ENCODE peak calls at places on chromosomes 16 and 17, in nine cellular contexts. G is AML-193; N is BJ; A is activated naive CD4-positive, alpha-beta T cell; E is BE2C; R is HT1080; Y is activated CD4-positive, alpha-beta memory T cell treated with anti-CD3 and anti-CD28 coated beads, Interleukin-2, amount 10 ng/mL, durations not matched to agents 7 days and 5 days; H is NCI-H1092 treated with DMSO at 0.1 percent for 48 hours; I is OCI-LY7. O is an unnamed sample.

GRCh38 chr17:29138184-29138955 is 41.8 kb downstream of the MYO18A start:
- DNase-seq in R (peak), A (peak), E (no peak), G (peak), N (no peak), I (peak), H (no peak), Y (peak), O (no peak)

GRCh38 chr16:2428051-2428786 is 1.0 kb upstream of the CCNF start:
- DNase-seq in R (peak), E (peak), Y (peak), G (no peak), A (no peak), N (no peak), I (peak), H (peak), O (peak)

GRCh38 chr17:58873926-58874325 is 118.3 kb downstream of the PPM1E start:
- DNase-seq in H (no peak), E (no peak), R (no peak), N (no peak), I (no peak), A (no peak), Y (no peak), G (no peak), O (no peak)

GRCh38 chr16:2297506-2297860 is 29.6 kb upstream of the RNPS1 start:
- DNase-seq in R (no peak), G (no peak), Y (no peak), I (no peak), E (no peak), A (no peak), N (no peak), H (no peak), O (no peak)

GRCh38 chr16:75304521-75305363 is 53.3 kb upstream of the BCAR1 start:
- DNase-seq in G (no peak), A (no peak), N (peak), I (no peak), Y (no peak), H (no peak), E (peak), R (peak), O (peak)

GRCh38 chr17:75468311-75468754 is 11.9 kb downstream of the TMEM94 start:
- DNase-seq in H (no peak), E (no peak), A (no peak), R (no peak), N (no peak), I (no peak), G (no peak), Y (no peak), O (no peak)

GRCh38 chr16:11679250-11679649 is 11.0 kb downstream of the SNN start:
- DNase-seq in N (no peak), Y (no peak), E (no peak), G (no peak), H (no peak), I (no peak), A (no peak), R (no peak), O (no peak)

GRCh38 chr16:76428858-76429257 is 151.7 kb downstream of the CNTNAP4 start:
- DNase-seq in N (no peak), A (no peak), R (peak), H (peak), I (no peak), Y (no peak), E (no peak), G (no peak), O (peak)

GRCh38 chr17:8031261-8031661 is 7.6 kb upstream of the ALOX15B start:
- DNase-seq in G (no peak), Y (no peak), I (no peak), N (no peak), A (no peak), H (no peak), E (no peak), R (no peak), O (no peak)

GRCh38 chr17:61635913-61636432 is 45.0 kb upstream of the NACA2 start:
- DNase-seq in N (no peak), A (peak), H (peak), G (peak), E (peak), R (peak), Y (peak), I (peak), O (peak)

GRCh38 chr17:6497496-6498221 is 53.4 kb downstream of the PIMREG start:
- DNase-seq in H (no peak), G (no peak), I (no peak), N (no peak), A (no peak), E (no peak), R (no peak), Y (no peak), O (no peak)

GRCh38 chr17:4587195-4587594 is 2.9 kb downstream of the SMTNL2 start:
- DNase-seq in N (no peak), Y (no peak), G (no peak), E (no peak), A (no peak), H (no peak), I (no peak), R (no peak), O (no peak)

GRCh38 chr17:48472485-48473281 is 42.7 kb upstream of the SKAP1 start:
- DNase-seq in R (peak), A (no peak), G (no peak), N (no peak), E (no peak), Y (no peak), I (peak), H (peak), O (peak)

GRCh38 chr17:45952814-45953320 is 46.2 kb upstream of the STH start:
- DNase-seq in G (no peak), I (no peak), H (no peak), N (no peak), A (no peak), Y (no peak), E (no peak), R (no peak), O (no peak)

GRCh38 chr16:27080870-27081269 is 14.1 kb downstream of the C16orf82 start:
- DNase-seq in E (no peak), N (no peak), A (no peak), I (peak), R (no peak), Y (no peak), H (no peak), G (no peak), O (peak)

GRCh38 chr16:67936876-67937605 is 391 bp upstream of the PSMB10 start:
- DNase-seq in G (peak), Y (peak), H (no peak), I (peak), R (no peak), A (no peak), N (no peak), E (no peak), O (no peak)

GRCh38 chr16:20904507-20905079 is 4.0 kb downstream of the LYRM1 start:
- DNase-seq in R (peak), A (no peak), H (no peak), Y (peak), I (peak), N (no peak), G (peak), E (no peak), O (peak)

GRCh38 chr17:73493212-73493814 is 150.9 kb downstream of the SDK2 start:
- DNase-seq in H (no peak), I (no peak), G (no peak), A (no peak), Y (no peak), E (peak), R (no peak), N (no peak), O (no peak)

GRCh38 chr17:45221081-45221996 is at the start of gene FMNL1:
- DNase-seq in Y (peak), A (peak), E (no peak), I (peak), N (no peak), R (no peak), H (peak), G (peak), O (peak)

GRCh38 chr17:48514483-48514876 is 16.3 kb downstream of the HOXB1 start:
- DNase-seq in R (peak), E (no peak), N (no peak), A (no peak), G (no peak), I (no peak), Y (no peak), H (no peak), O (no peak)

GRCh38 chr17:39603304-39604016 is 4.3 kb downstream of the NEUROD2 start:
- DNase-seq in A (no peak), G (no peak), I (no peak), E (no peak), R (no peak), Y (no peak), H (no peak), N (no peak), O (peak)

GRCh38 chr16:73196670-73197069 is 148.7 kb upstream of the ZFHX3 start:
- DNase-seq in H (peak), N (no peak), G (peak), E (peak), Y (peak), A (no peak), I (peak), R (peak), O (peak)

GRCh38 chr16:12268602-12269001 is 292.1 kb downstream of the SNX29 start:
- DNase-seq in H (no peak), E (no peak), Y (no peak), G (no peak), R (no peak), A (no peak), N (no peak), I (no peak), O (no peak)

GRCh38 chr16:58970775-58971174 is 236.7 kb upstream of the GOT2 start:
- DNase-seq in N (peak), I (no peak), H (no peak), E (no peak), A (no peak), Y (no peak), R (peak), G (no peak), O (no peak)

GRCh38 chr16:35908942-35909341 is 2449.5 kb downstream of the TP53TG3F start:
- DNase-seq in Y (no peak), E (no peak), I (peak), H (no peak), N (no peak), R (peak), G (peak), A (no peak), O (no peak)

GRCh38 chr16:60605176-60605575 is 1431.1 kb downstream of the CDH8 start:
- DNase-seq in I (no peak), G (no peak), R (peak), A (no peak), N (no peak), H (no peak), Y (no peak), E (no peak), O (no peak)

GRCh38 chr16:81945665-81946064 is 65.6 kb downstream of the SDR42E1 start:
- DNase-seq in H (no peak), R (peak), E (no peak), A (no peak), N (peak), G (no peak), Y (no peak), I (no peak), O (no peak)

GRCh38 chr17:17921192-17922082 is 50.8 kb downstream of the TOM1L2 start:
- DNase-seq in H (no peak), I (no peak), Y (no peak), E (no peak), A (no peak), G (no peak), R (peak), N (peak), O (peak)

GRCh38 chr17:43671075-43671692 is 9.5 kb upstream of the MEOX1 start:
- DNase-seq in A (no peak), I (no peak), Y (no peak), E (no peak), R (no peak), H (peak), G (no peak), N (no peak), O (no peak)

GRCh38 chr17:53571342-53571741 is 251.4 kb upstream of the KIF2B start:
- DNase-seq in N (no peak), A (no peak), R (peak), H (no peak), Y (no peak), I (no peak), G (no peak), E (no peak), O (no peak)

GRCh38 chr17:81839301-81839700 is 4.5 kb upstream of the PPP1R27 start:
- DNase-seq in H (no peak), A (no peak), E (no peak), R (no peak), I (no peak), N (no peak), G (no peak), Y (no peak), O (no peak)

GRCh38 chr16:69294051-69294450 is 17.1 kb upstream of the VPS4A start:
- DNase-seq in H (no peak), E (no peak), N (no peak), Y (no peak), G (no peak), R (no peak), A (no peak), I (no peak), O (no peak)

GRCh38 chr16:75116911-75117245 is 298 bp upstream of the LDHD start:
- DNase-seq in H (no peak), G (no peak), Y (no peak), N (no peak), A (no peak), I (no peak), E (no peak), R (no peak), O (no peak)

GRCh38 chr17:66965801-66966528 is 1.5 kb downstream of the CACNG4 start:
- DNase-seq in A (no peak), Y (no peak), G (no peak), E (no peak), R (no peak), N (no peak), I (no peak), H (no peak), O (peak)